ENCODE peak calls at places on chromosomes 13 and 19, in six cellular contexts. One of them, this sample, is unnamed.

GRCh38 chr13:71378992-71379905 is 487.8 kb downstream of the DACH1 start:
- DNase-seq in A172: no peak
- DNase-seq in cardiac muscle cell: no peak
- DNase-seq in NCI-H1436: no peak
- DNase-seq in stimulated activated CD8-positive, alpha-beta memory T cell treated with anti-CD3 and anti-CD28 coated beads, Interleukin-15, amount 100 ng/mL, for 4 hours: no peak
- DNase-seq in activated CD8-positive, alpha-beta memory T cell treated with anti-CD3 and anti-CD28 coated beads, Interleukin-2, amount 50 U/mL, for 4 hours: no peak
- DNase-seq in this sample: no peak

GRCh38 chr19:4123615-4124568 is at the start of gene MAP2K2:
- DNase-seq in A172: peak
- DNase-seq in cardiac muscle cell: peak
- DNase-seq in NCI-H1436: peak
- DNase-seq in stimulated activated CD8-positive, alpha-beta memory T cell treated with anti-CD3 and anti-CD28 coated beads, Interleukin-15, amount 100 ng/mL, for 4 hours: peak
- DNase-seq in activated CD8-positive, alpha-beta memory T cell treated with anti-CD3 and anti-CD28 coated beads, Interleukin-2, amount 50 U/mL, for 4 hours: peak
- DNase-seq in this sample: peak

GRCh38 chr13:52405767-52406494 is at the start of gene THSD1:
- DNase-seq in A172: peak
- DNase-seq in cardiac muscle cell: no peak
- DNase-seq in NCI-H1436: no peak
- DNase-seq in stimulated activated CD8-positive, alpha-beta memory T cell treated with anti-CD3 and anti-CD28 coated beads, Interleukin-15, amount 100 ng/mL, for 4 hours: peak
- DNase-seq in activated CD8-positive, alpha-beta memory T cell treated with anti-CD3 and anti-CD28 coated beads, Interleukin-2, amount 50 U/mL, for 4 hours: peak
- DNase-seq in this sample: peak

GRCh38 chr19:28239270-28239669 is 973.7 kb downstream of the UQCRFS1 start:
- DNase-seq in A172: no peak
- DNase-seq in cardiac muscle cell: peak
- DNase-seq in NCI-H1436: peak
- DNase-seq in stimulated activated CD8-positive, alpha-beta memory T cell treated with anti-CD3 and anti-CD28 coated beads, Interleukin-15, amount 100 ng/mL, for 4 hours: no peak
- DNase-seq in activated CD8-positive, alpha-beta memory T cell treated with anti-CD3 and anti-CD28 coated beads, Interleukin-2, amount 50 U/mL, for 4 hours: no peak
- DNase-seq in this sample: peak

GRCh38 chr19:10593820-10594637 is 6.9 kb upstream of the AP1M2 start:
- DNase-seq in A172: no peak
- DNase-seq in cardiac muscle cell: no peak
- DNase-seq in NCI-H1436: no peak
- DNase-seq in stimulated activated CD8-positive, alpha-beta memory T cell treated with anti-CD3 and anti-CD28 coated beads, Interleukin-15, amount 100 ng/mL, for 4 hours: no peak
- DNase-seq in activated CD8-positive, alpha-beta memory T cell treated with anti-CD3 and anti-CD28 coated beads, Interleukin-2, amount 50 U/mL, for 4 hours: no peak
- DNase-seq in this sample: no peak

GRCh38 chr13:66312312-66313087 is 917.6 kb downstream of the PCDH9 start:
- DNase-seq in A172: no peak
- DNase-seq in cardiac muscle cell: no peak
- DNase-seq in NCI-H1436: no peak
- DNase-seq in stimulated activated CD8-positive, alpha-beta memory T cell treated with anti-CD3 and anti-CD28 coated beads, Interleukin-15, amount 100 ng/mL, for 4 hours: no peak
- DNase-seq in activated CD8-positive, alpha-beta memory T cell treated with anti-CD3 and anti-CD28 coated beads, Interleukin-2, amount 50 U/mL, for 4 hours: no peak
- DNase-seq in this sample: no peak

GRCh38 chr13:47650221-47650620 is 350.9 kb downstream of the SUCLA2 start:
- DNase-seq in A172: no peak
- DNase-seq in cardiac muscle cell: no peak
- DNase-seq in NCI-H1436: no peak
- DNase-seq in stimulated activated CD8-positive, alpha-beta memory T cell treated with anti-CD3 and anti-CD28 coated beads, Interleukin-15, amount 100 ng/mL, for 4 hours: no peak
- DNase-seq in activated CD8-positive, alpha-beta memory T cell treated with anti-CD3 and anti-CD28 coated beads, Interleukin-2, amount 50 U/mL, for 4 hours: no peak
- DNase-seq in this sample: peak

GRCh38 chr19:15265849-15266248 is 33.6 kb upstream of the EPHX3 start:
- DNase-seq in A172: peak
- DNase-seq in cardiac muscle cell: no peak
- DNase-seq in NCI-H1436: no peak
- DNase-seq in stimulated activated CD8-positive, alpha-beta memory T cell treated with anti-CD3 and anti-CD28 coated beads, Interleukin-15, amount 100 ng/mL, for 4 hours: no peak
- DNase-seq in activated CD8-positive, alpha-beta memory T cell treated with anti-CD3 and anti-CD28 coated beads, Interleukin-2, amount 50 U/mL, for 4 hours: no peak
- DNase-seq in this sample: no peak

GRCh38 chr13:98033277-98034247 is 80.1 kb downstream of the IPO5 start:
- DNase-seq in A172: peak
- DNase-seq in cardiac muscle cell: peak
- DNase-seq in NCI-H1436: no peak
- DNase-seq in stimulated activated CD8-positive, alpha-beta memory T cell treated with anti-CD3 and anti-CD28 coated beads, Interleukin-15, amount 100 ng/mL, for 4 hours: no peak
- DNase-seq in activated CD8-positive, alpha-beta memory T cell treated with anti-CD3 and anti-CD28 coated beads, Interleukin-2, amount 50 U/mL, for 4 hours: no peak
- DNase-seq in this sample: peak

GRCh38 chr13:42354246-42355117 is 82.5 kb downstream of the AKAP11 start:
- DNase-seq in A172: peak
- DNase-seq in cardiac muscle cell: peak
- DNase-seq in NCI-H1436: no peak
- DNase-seq in stimulated activated CD8-positive, alpha-beta memory T cell treated with anti-CD3 and anti-CD28 coated beads, Interleukin-15, amount 100 ng/mL, for 4 hours: peak
- DNase-seq in activated CD8-positive, alpha-beta memory T cell treated with anti-CD3 and anti-CD28 coated beads, Interleukin-2, amount 50 U/mL, for 4 hours: peak
- DNase-seq in this sample: peak

GRCh38 chr13:33194820-33195692 is 90.5 kb downstream of the STARD13 start:
- DNase-seq in A172: peak
- DNase-seq in cardiac muscle cell: no peak
- DNase-seq in NCI-H1436: no peak
- DNase-seq in stimulated activated CD8-positive, alpha-beta memory T cell treated with anti-CD3 and anti-CD28 coated beads, Interleukin-15, amount 100 ng/mL, for 4 hours: no peak
- DNase-seq in activated CD8-positive, alpha-beta memory T cell treated with anti-CD3 and anti-CD28 coated beads, Interleukin-2, amount 50 U/mL, for 4 hours: no peak
- DNase-seq in this sample: peak

GRCh38 chr19:10552596-10553053 is 8.9 kb downstream of the ATG4D start:
- DNase-seq in A172: peak
- DNase-seq in cardiac muscle cell: no peak
- DNase-seq in NCI-H1436: peak
- DNase-seq in stimulated activated CD8-positive, alpha-beta memory T cell treated with anti-CD3 and anti-CD28 coated beads, Interleukin-15, amount 100 ng/mL, for 4 hours: no peak
- DNase-seq in activated CD8-positive, alpha-beta memory T cell treated with anti-CD3 and anti-CD28 coated beads, Interleukin-2, amount 50 U/mL, for 4 hours: no peak
- DNase-seq in this sample: peak

GRCh38 chr13:50484472-50485113 is 358.9 kb downstream of the DLEU7 start:
- DNase-seq in A172: no peak
- DNase-seq in cardiac muscle cell: no peak
- DNase-seq in NCI-H1436: no peak
- DNase-seq in stimulated activated CD8-positive, alpha-beta memory T cell treated with anti-CD3 and anti-CD28 coated beads, Interleukin-15, amount 100 ng/mL, for 4 hours: no peak
- DNase-seq in activated CD8-positive, alpha-beta memory T cell treated with anti-CD3 and anti-CD28 coated beads, Interleukin-2, amount 50 U/mL, for 4 hours: no peak
- DNase-seq in this sample: no peak

GRCh38 chr19:39969681-39970423 is 1.1 kb upstream of the PSMC4 start:
- DNase-seq in A172: no peak
- DNase-seq in cardiac muscle cell: no peak
- DNase-seq in NCI-H1436: no peak
- DNase-seq in stimulated activated CD8-positive, alpha-beta memory T cell treated with anti-CD3 and anti-CD28 coated beads, Interleukin-15, amount 100 ng/mL, for 4 hours: no peak
- DNase-seq in activated CD8-positive, alpha-beta memory T cell treated with anti-CD3 and anti-CD28 coated beads, Interleukin-2, amount 50 U/mL, for 4 hours: no peak
- DNase-seq in this sample: no peak

GRCh38 chr13:99967884-99968520 is 3.6 kb downstream of the ZIC5 start:
- DNase-seq in A172: no peak
- DNase-seq in cardiac muscle cell: no peak
- DNase-seq in NCI-H1436: no peak
- DNase-seq in stimulated activated CD8-positive, alpha-beta memory T cell treated with anti-CD3 and anti-CD28 coated beads, Interleukin-15, amount 100 ng/mL, for 4 hours: no peak
- DNase-seq in activated CD8-positive, alpha-beta memory T cell treated with anti-CD3 and anti-CD28 coated beads, Interleukin-2, amount 50 U/mL, for 4 hours: no peak
- DNase-seq in this sample: no peak

GRCh38 chr13:83498486-83499190 is 383.6 kb downstream of the SLITRK1 start:
- DNase-seq in A172: peak
- DNase-seq in cardiac muscle cell: no peak
- DNase-seq in NCI-H1436: no peak
- DNase-seq in stimulated activated CD8-positive, alpha-beta memory T cell treated with anti-CD3 and anti-CD28 coated beads, Interleukin-15, amount 100 ng/mL, for 4 hours: no peak
- DNase-seq in activated CD8-positive, alpha-beta memory T cell treated with anti-CD3 and anti-CD28 coated beads, Interleukin-2, amount 50 U/mL, for 4 hours: no peak
- DNase-seq in this sample: no peak

GRCh38 chr13:41019578-41020347 is 647 bp upstream of the ELF1 start:
- DNase-seq in A172: no peak
- DNase-seq in cardiac muscle cell: no peak
- DNase-seq in NCI-H1436: no peak
- DNase-seq in stimulated activated CD8-positive, alpha-beta memory T cell treated with anti-CD3 and anti-CD28 coated beads, Interleukin-15, amount 100 ng/mL, for 4 hours: no peak
- DNase-seq in activated CD8-positive, alpha-beta memory T cell treated with anti-CD3 and anti-CD28 coated beads, Interleukin-2, amount 50 U/mL, for 4 hours: no peak
- DNase-seq in this sample: peak

GRCh38 chr19:57682226-57682766 is 519 bp downstream of the ZNF551 start:
- DNase-seq in A172: no peak
- DNase-seq in cardiac muscle cell: no peak
- DNase-seq in NCI-H1436: no peak
- DNase-seq in stimulated activated CD8-positive, alpha-beta memory T cell treated with anti-CD3 and anti-CD28 coated beads, Interleukin-15, amount 100 ng/mL, for 4 hours: no peak
- DNase-seq in activated CD8-positive, alpha-beta memory T cell treated with anti-CD3 and anti-CD28 coated beads, Interleukin-2, amount 50 U/mL, for 4 hours: no peak
- DNase-seq in this sample: no peak

GRCh38 chr19:2627855-2628254 is 74.6 kb downstream of the GNG7 start:
- DNase-seq in A172: no peak
- DNase-seq in cardiac muscle cell: no peak
- DNase-seq in NCI-H1436: no peak
- DNase-seq in stimulated activated CD8-positive, alpha-beta memory T cell treated with anti-CD3 and anti-CD28 coated beads, Interleukin-15, amount 100 ng/mL, for 4 hours: no peak
- DNase-seq in activated CD8-positive, alpha-beta memory T cell treated with anti-CD3 and anti-CD28 coated beads, Interleukin-2, amount 50 U/mL, for 4 hours: no peak
- DNase-seq in this sample: no peak

GRCh38 chr13:114121496-114122466 is 10.6 kb downstream of the RASA3 start:
- DNase-seq in A172: no peak
- DNase-seq in cardiac muscle cell: no peak
- DNase-seq in NCI-H1436: no peak
- DNase-seq in stimulated activated CD8-positive, alpha-beta memory T cell treated with anti-CD3 and anti-CD28 coated beads, Interleukin-15, amount 100 ng/mL, for 4 hours: no peak
- DNase-seq in activated CD8-positive, alpha-beta memory T cell treated with anti-CD3 and anti-CD28 coated beads, Interleukin-2, amount 50 U/mL, for 4 hours: no peak
- DNase-seq in this sample: no peak

GRCh38 chr19:46133101-46133627 is 8.7 kb upstream of the IGFL3 start:
- DNase-seq in A172: peak
- DNase-seq in cardiac muscle cell: peak
- DNase-seq in NCI-H1436: no peak
- DNase-seq in stimulated activated CD8-positive, alpha-beta memory T cell treated with anti-CD3 and anti-CD28 coated beads, Interleukin-15, amount 100 ng/mL, for 4 hours: no peak
- DNase-seq in activated CD8-positive, alpha-beta memory T cell treated with anti-CD3 and anti-CD28 coated beads, Interleukin-2, amount 50 U/mL, for 4 hours: no peak
- DNase-seq in this sample: no peak

GRCh38 chr13:96821381-96821780 is 172.9 kb downstream of the OXGR1 start:
- DNase-seq in A172: no peak
- DNase-seq in cardiac muscle cell: no peak
- DNase-seq in NCI-H1436: no peak
- DNase-seq in stimulated activated CD8-positive, alpha-beta memory T cell treated with anti-CD3 and anti-CD28 coated beads, Interleukin-15, amount 100 ng/mL, for 4 hours: no peak
- DNase-seq in activated CD8-positive, alpha-beta memory T cell treated with anti-CD3 and anti-CD28 coated beads, Interleukin-2, amount 50 U/mL, for 4 hours: no peak
- DNase-seq in this sample: no peak

GRCh38 chr13:26538363-26539317 is 18.8 kb upstream of the WASF3 start:
- DNase-seq in A172: no peak
- DNase-seq in cardiac muscle cell: no peak
- DNase-seq in NCI-H1436: no peak
- DNase-seq in stimulated activated CD8-positive, alpha-beta memory T cell treated with anti-CD3 and anti-CD28 coated beads, Interleukin-15, amount 100 ng/mL, for 4 hours: no peak
- DNase-seq in activated CD8-positive, alpha-beta memory T cell treated with anti-CD3 and anti-CD28 coated beads, Interleukin-2, amount 50 U/mL, for 4 hours: no peak
- DNase-seq in this sample: peak

GRCh38 chr13:28544026-28544425 is 49.1 kb upstream of the FLT1 start:
- DNase-seq in A172: no peak
- DNase-seq in cardiac muscle cell: no peak
- DNase-seq in NCI-H1436: no peak
- DNase-seq in stimulated activated CD8-positive, alpha-beta memory T cell treated with anti-CD3 and anti-CD28 coated beads, Interleukin-15, amount 100 ng/mL, for 4 hours: no peak
- DNase-seq in activated CD8-positive, alpha-beta memory T cell treated with anti-CD3 and anti-CD28 coated beads, Interleukin-2, amount 50 U/mL, for 4 hours: no peak
- DNase-seq in this sample: no peak

GRCh38 chr13:74290324-74290773 is 156.1 kb upstream of the KLF12 start:
- DNase-seq in A172: peak
- DNase-seq in cardiac muscle cell: peak
- DNase-seq in NCI-H1436: peak
- DNase-seq in stimulated activated CD8-positive, alpha-beta memory T cell treated with anti-CD3 and anti-CD28 coated beads, Interleukin-15, amount 100 ng/mL, for 4 hours: no peak
- DNase-seq in activated CD8-positive, alpha-beta memory T cell treated with anti-CD3 and anti-CD28 coated beads, Interleukin-2, amount 50 U/mL, for 4 hours: peak
- DNase-seq in this sample: peak

GRCh38 chr19:6568816-6569215 is 22.1 kb downstream of the CD70 start:
- DNase-seq in A172: no peak
- DNase-seq in cardiac muscle cell: no peak
- DNase-seq in NCI-H1436: no peak
- DNase-seq in stimulated activated CD8-positive, alpha-beta memory T cell treated with anti-CD3 and anti-CD28 coated beads, Interleukin-15, amount 100 ng/mL, for 4 hours: no peak
- DNase-seq in activated CD8-positive, alpha-beta memory T cell treated with anti-CD3 and anti-CD28 coated beads, Interleukin-2, amount 50 U/mL, for 4 hours: no peak
- DNase-seq in this sample: no peak

GRCh38 chr13:72727417-72728289 is at the start of the genes BORA and MZT1:
- DNase-seq in A172: peak
- DNase-seq in cardiac muscle cell: peak
- DNase-seq in NCI-H1436: peak
- DNase-seq in stimulated activated CD8-positive, alpha-beta memory T cell treated with anti-CD3 and anti-CD28 coated beads, Interleukin-15, amount 100 ng/mL, for 4 hours: peak
- DNase-seq in activated CD8-positive, alpha-beta memory T cell treated with anti-CD3 and anti-CD28 coated beads, Interleukin-2, amount 50 U/mL, for 4 hours: peak
- DNase-seq in this sample: peak

GRCh38 chr13:78121459-78122348 is 203.1 kb upstream of the EDNRB start:
- DNase-seq in A172: peak
- DNase-seq in cardiac muscle cell: peak
- DNase-seq in NCI-H1436: peak
- DNase-seq in stimulated activated CD8-positive, alpha-beta memory T cell treated with anti-CD3 and anti-CD28 coated beads, Interleukin-15, amount 100 ng/mL, for 4 hours: peak
- DNase-seq in activated CD8-positive, alpha-beta memory T cell treated with anti-CD3 and anti-CD28 coated beads, Interleukin-2, amount 50 U/mL, for 4 hours: peak
- DNase-seq in this sample: peak

GRCh38 chr13:113936166-113936565 is 37.7 kb downstream of the C13orf46 start:
- DNase-seq in A172: no peak
- DNase-seq in cardiac muscle cell: no peak
- DNase-seq in NCI-H1436: no peak
- DNase-seq in stimulated activated CD8-positive, alpha-beta memory T cell treated with anti-CD3 and anti-CD28 coated beads, Interleukin-15, amount 100 ng/mL, for 4 hours: no peak
- DNase-seq in activated CD8-positive, alpha-beta memory T cell treated with anti-CD3 and anti-CD28 coated beads, Interleukin-2, amount 50 U/mL, for 4 hours: no peak
- DNase-seq in this sample: no peak

This sample was measured in NCI-H82.